ENCODE peak calls at places on chromosomes 4 and X, in ten cellular contexts. M is epithelial cell of esophagus; Q is AG09319; N is progenitor cell of endocrine pancreas; Z is stomach; I is hepatocyte; P is uterus; Y is CD4-positive, alpha-beta T cell; D is fibroblast of villous mesenchyme; C is colonic mucosa. R is an unnamed sample.

GRCh38 chrX:43718956-43719355 is 62.9 kb downstream of the MAOA start:
- DNase-seq in M (peak), Q (no peak), N (no peak), Z (no peak), I (no peak), P (no peak), Y (no peak), D (no peak), C (no peak), R (no peak)

GRCh38 chr4:2069986-2070385 is 10.9 kb downstream of the NAT8L start:
- DNase-seq in M (no peak), Q (no peak), N (no peak), Z (no peak), I (no peak), P (no peak), Y (no peak), D (no peak), C (no peak), R (no peak)

GRCh38 chr4:20265726-20266125 is 14.0 kb downstream of the SLIT2 start:
- DNase-seq in M (peak), Q (no peak), N (no peak), Z (no peak), I (no peak), P (no peak), Y (no peak), D (no peak), C (no peak), R (no peak)

GRCh38 chr4:176001171-176002006 is 64.3 kb upstream of the WDR17 start:
- DNase-seq in M (peak), Q (no peak), N (peak), Z (no peak), I (peak), P (peak), Y (no peak), D (peak), C (peak), R (no peak)

GRCh38 chr4:159003420-159004253 is 99.2 kb upstream of the RAPGEF2 start:
- DNase-seq in M (peak), Q (no peak), N (no peak), Z (no peak), I (no peak), P (no peak), Y (no peak), D (no peak), C (no peak), R (no peak)

GRCh38 chrX:116111934-116112595 is 58.5 kb upstream of the AGTR2 start:
- DNase-seq in M (no peak), Q (no peak), N (no peak), Z (no peak), I (no peak), P (no peak), Y (no peak), D (no peak), C (no peak), R (no peak)

GRCh38 chrX:84188320-84188834 is 378 bp upstream of the RPS6KA6 start:
- DNase-seq in M (peak), Q (peak), N (peak), Z (peak), I (peak), P (peak), Y (no peak), D (peak), C (peak), R (no peak)

GRCh38 chr4:16627999-16628398 is 270.4 kb downstream of the LDB2 start:
- DNase-seq in M (peak), Q (peak), N (no peak), Z (no peak), I (peak), P (no peak), Y (no peak), D (peak), C (no peak), R (no peak)

GRCh38 chr4:56445699-56446098 is 9.6 kb downstream of the PAICS start:
- DNase-seq in M (no peak), Q (no peak), N (no peak), Z (no peak), I (no peak), P (no peak), Y (no peak), D (no peak), C (no peak), R (no peak)

GRCh38 chr4:141560056-141560455 is 76.3 kb upstream of the IL15 start:
- DNase-seq in M (no peak), Q (no peak), N (no peak), Z (no peak), I (no peak), P (no peak), Y (no peak), D (no peak), C (no peak), R (no peak)

GRCh38 chr4:159023741-159024140 is 79.1 kb upstream of the RAPGEF2 start:
- DNase-seq in M (no peak), Q (no peak), N (no peak), Z (no peak), I (no peak), P (no peak), Y (no peak), D (no peak), C (no peak), R (no peak)

GRCh38 chrX:121571333-121571732 is 523.9 kb downstream of the GLUD2 start:
- DNase-seq in M (no peak), Q (no peak), N (no peak), Z (no peak), I (no peak), P (no peak), Y (no peak), D (no peak), C (no peak), R (no peak)
- TF ChIP-seq CTCF in M (no peak), Q (no peak), N (no peak), Z (no peak), I (no peak), P (no peak), Y (no peak), D (no peak), C (no peak), R (no peak)

GRCh38 chr4:75494563-75494962 is 19.6 kb downstream of the RCHY1 start:
- DNase-seq in M (peak), Q (no peak), N (no peak), Z (no peak), I (no peak), P (no peak), Y (no peak), D (peak), C (no peak), R (no peak)

GRCh38 chr4:75495489-75495888 is 18.7 kb downstream of the RCHY1 start:
- DNase-seq in M (no peak), Q (no peak), N (no peak), Z (no peak), I (no peak), P (no peak), Y (no peak), D (no peak), C (no peak), R (no peak)

GRCh38 chr4:75484195-75484594 is 30.0 kb downstream of the RCHY1 start:
- DNase-seq in M (no peak), Q (no peak), N (no peak), Z (no peak), I (no peak), P (no peak), Y (no peak), D (no peak), C (no peak), R (no peak)

GRCh38 chr4:75490155-75490554 is 24.0 kb downstream of the RCHY1 start:
- DNase-seq in M (peak), Q (no peak), N (no peak), Z (no peak), I (peak), P (no peak), Y (no peak), D (peak), C (no peak), R (no peak)
- TF ChIP-seq CTCF in M (no peak), Q (peak), N (peak), Z (no peak), I (peak), P (peak), Y (no peak), D (peak), C (peak), R (no peak)

DNA sequence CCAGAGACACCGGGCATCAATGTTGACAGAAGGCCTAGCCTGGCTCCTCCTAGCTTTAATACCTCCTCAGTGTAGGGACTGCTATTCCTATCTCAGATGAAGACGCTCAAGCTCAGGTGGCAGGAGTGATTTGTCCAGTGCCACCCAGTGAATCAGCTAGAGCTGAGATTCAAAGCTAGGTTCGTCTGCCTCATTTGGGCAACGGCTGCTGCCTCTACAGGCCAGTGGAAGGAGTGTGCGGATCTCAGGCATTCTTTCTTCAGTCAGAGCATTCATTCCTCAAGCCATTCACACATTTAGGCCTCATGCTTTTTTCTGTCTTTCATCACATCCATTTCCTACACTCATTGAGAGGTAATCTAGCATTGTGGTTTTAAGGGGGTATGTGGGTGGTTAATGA is 7.3 kb downstream of the TSR2 start:
- DNase-seq in M (peak), Q (no peak), N (no peak), Z (no peak), I (peak), P (no peak), Y (no peak), D (no peak), C (no peak), R (no peak)
- TF ChIP-seq CTCF in M (peak), Q (peak), N (peak), Z (no peak), I (peak), P (no peak), Y (no peak), D (no peak), C (no peak), R (no peak)

DNA sequence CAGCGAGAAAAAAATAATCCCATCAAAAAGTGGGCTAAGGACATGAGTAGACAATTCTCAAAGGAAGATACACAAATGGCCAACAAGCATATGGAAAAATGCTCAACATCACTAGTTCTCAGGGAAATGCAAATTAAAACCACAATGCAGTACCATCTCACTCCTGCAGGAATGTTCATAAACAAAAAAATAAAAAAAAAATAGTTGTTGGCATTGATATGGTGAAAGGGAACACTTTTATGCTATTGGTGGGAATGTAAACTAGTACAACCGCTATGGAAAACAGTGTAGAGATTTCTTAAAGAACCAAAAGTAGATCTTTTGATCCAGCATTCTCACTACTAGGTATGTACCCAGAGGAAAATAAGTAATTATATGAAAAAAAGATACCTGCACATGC is 508.3 kb upstream of the MAGEB2 start:
- DNase-seq in M (no peak), Q (no peak), N (no peak), Z (no peak), I (no peak), P (no peak), Y (no peak), D (no peak), C (no peak), R (no peak)
- TF ChIP-seq CTCF in M (no peak), Q (no peak), N (no peak), Z (no peak), I (no peak), P (no peak), Y (no peak), D (no peak), C (no peak), R (no peak)

R was measured in activated B cell treated with CpG ODN at 0.5 μM for 24 hours.